ENCODE peak calls at places on chromosome 12, in seven cellular contexts. B is left lung, L is fibroblast of villous mesenchyme, Q is endothelial cell of umbilical vein, I is transverse colon, O is upper lobe of right lung, H is dorsolateral prefrontal cortex. A is an unnamed sample.

GRCh38 chr12:124240493-124240892 is 54.4 kb upstream of the RFLNA start:
- DNase-seq in B (no peak), L (no peak), Q (peak), I (no peak), O (peak), H (no peak), A (no peak)

GRCh38 chr12:82730832-82731497 is 44.3 kb downstream of the TMTC2 start:
- DNase-seq in B (no peak), L (no peak), Q (no peak), I (no peak), O (no peak), H (no peak), A (no peak)

GRCh38 chr12:110501378-110501721 is 561 bp downstream of the VPS29 start:
- DNase-seq in B (no peak), L (peak), Q (peak), I (no peak), O (no peak), H (peak), A (no peak)

GRCh38 chr12:20128926-20129325 is 239.4 kb upstream of the PDE3A start:
- DNase-seq in B (no peak), L (peak), Q (no peak), I (no peak), O (no peak), H (no peak), A (no peak)

GRCh38 chr12:23947395-23947794 is 2.1 kb downstream of the SOX5 start:
- DNase-seq in B (no peak), L (no peak), Q (no peak), I (no peak), O (no peak), H (no peak), A (no peak)

GRCh38 chr12:113069149-113069548 is 12.6 kb downstream of the DTX1 start:
- DNase-seq in B (no peak), L (no peak), Q (no peak), I (no peak), O (peak), H (no peak), A (no peak)

GRCh38 chr12:98423963-98424362 is 91.4 kb upstream of the TMPO start:
- DNase-seq in B (no peak), L (no peak), Q (no peak), I (no peak), O (no peak), H (no peak), A (no peak)

GRCh38 chr12:116259800-116260589 is 17.5 kb downstream of the MED13L start:
- DNase-seq in B (no peak), L (no peak), Q (no peak), I (no peak), O (no peak), H (no peak), A (no peak)

GRCh38 chr12:54037360-54038259 is 4.8 kb downstream of the HOXC5 start:
- DNase-seq in B (no peak), L (peak), Q (no peak), I (no peak), O (no peak), H (no peak), A (no peak)

GRCh38 chr12:89707623-89707991 is 1.0 kb downstream of the ATP2B1 start:
- DNase-seq in B (peak), L (peak), Q (peak), I (peak), O (peak), H (no peak), A (no peak)

DNA sequence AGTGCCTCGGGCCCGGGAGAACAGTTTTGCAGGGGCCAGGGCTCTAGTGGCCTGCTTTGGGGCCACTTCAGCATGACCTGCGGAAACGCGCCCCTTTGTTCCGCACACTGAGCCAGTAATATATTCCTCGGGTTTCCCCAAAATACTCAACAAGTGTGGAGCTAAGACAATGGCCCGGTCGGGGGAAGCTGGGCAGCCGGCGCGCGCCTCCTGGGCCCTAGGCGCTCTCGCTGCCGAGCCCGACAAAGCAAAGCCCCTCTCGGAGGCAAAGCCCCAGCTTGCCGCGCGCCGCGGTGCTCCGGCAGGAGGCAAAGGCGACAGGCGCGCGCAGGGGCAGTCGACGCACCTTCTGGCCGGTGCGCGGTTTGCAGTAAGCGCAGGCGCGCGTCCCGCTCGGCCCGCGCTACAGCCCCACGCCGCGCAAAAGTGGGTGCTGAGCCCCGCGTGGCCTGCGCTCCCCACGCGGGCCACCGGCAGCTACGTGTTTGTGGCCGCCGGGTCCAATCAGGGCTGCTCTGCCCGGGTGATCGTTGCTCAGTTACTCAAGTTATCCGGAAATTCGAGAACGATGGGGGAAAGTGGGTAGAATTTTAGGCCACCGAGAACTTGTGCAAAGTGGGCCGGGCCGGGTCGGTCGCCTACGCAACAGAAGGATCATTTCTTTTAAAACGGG is 3.2 kb downstream of the RFX4 start:
- DNase-seq in B (no peak), L (no peak), Q (no peak), I (no peak), O (no peak), H (no peak), A (no peak)
- H3K4me3 ChIP-seq in B (no peak), L (no peak), Q (no peak), I (no peak), O (no peak), H (peak), A (no peak)

GRCh38 chr12:32061033-32061432 is 45.6 kb upstream of the BICD1 start:
- DNase-seq in B (no peak), L (no peak), Q (no peak), I (no peak), O (no peak), H (no peak), A (no peak)

GRCh38 chr12:32063796-32064195 is 42.9 kb upstream of the BICD1 start:
- DNase-seq in B (no peak), L (no peak), Q (no peak), I (no peak), O (no peak), H (no peak), A (no peak)

GRCh38 chr12:32062841-32063240 is 43.8 kb upstream of the BICD1 start:
- DNase-seq in B (no peak), L (no peak), Q (no peak), I (no peak), O (no peak), H (no peak), A (no peak)
- TF ChIP-seq CTCF in B (no peak), L (no peak), Q (no peak), I (no peak), O (no peak), H (no peak), A (no peak)

GRCh38 chr12:47846294-47846996 is 26.7 kb upstream of the HDAC7 start:
- DNase-seq in B (no peak), L (no peak), Q (no peak), I (no peak), O (no peak), H (no peak), A (no peak)
- H3K4me3 ChIP-seq in B (no peak), L (no peak), Q (no peak), I (no peak), O (no peak), H (no peak), A (no peak)

DNA sequence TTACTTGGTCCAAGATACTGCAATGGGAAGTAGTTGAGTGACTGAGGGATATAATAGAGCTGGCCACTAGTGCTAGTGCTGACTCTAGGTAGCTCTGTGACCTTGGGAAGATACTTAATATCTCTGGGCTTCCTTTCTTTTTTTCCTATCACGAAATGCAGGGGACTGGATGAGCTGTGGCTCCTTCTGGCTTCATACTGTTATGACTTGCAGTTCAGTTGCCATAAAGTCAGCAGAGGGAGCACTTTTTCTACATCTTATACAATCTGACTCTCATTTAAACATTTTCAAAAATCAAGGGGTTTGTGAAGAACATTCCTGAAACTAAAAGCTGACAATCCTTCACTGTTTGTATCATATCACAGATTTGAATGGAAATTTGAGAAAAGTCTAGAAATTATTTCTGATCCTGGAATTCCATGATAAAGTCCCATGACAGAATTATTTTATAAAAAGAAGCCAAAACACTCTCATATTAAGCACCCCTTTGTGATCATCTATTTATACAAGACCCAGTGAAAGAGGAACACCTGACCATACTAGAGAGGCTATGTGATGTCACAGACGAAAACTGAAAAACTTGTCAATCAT is 5.4 kb downstream of the BHLHE41 start:
- DNase-seq in B (no peak), L (peak), Q (peak), I (no peak), O (no peak), H (no peak), A (no peak)
- TF ChIP-seq CTCF in B (peak), L (peak), Q (peak), I (peak), O (peak), H (peak), A (peak)

GRCh38 chr12:8696402-8697100 is 1.2 kb upstream of the RIMKLB start:
- DNase-seq in B (no peak), L (no peak), Q (no peak), I (no peak), O (no peak), H (no peak), A (no peak)
- H3K4me3 ChIP-seq in B (peak), L (peak), Q (peak), I (peak), O (peak), H (peak), A (peak)

A was measured in epithelial cell of proximal tubule.